ENCODE peak calls at places on chromosomes 13 and 19, in five cellular contexts. One of them, this sample, is unnamed.

GRCh38 chr13:74768521-74769090 is 634.4 kb upstream of the KLF12 start:
- DNase-seq in right atrium auricular region: no peak
- DNase-seq in PC-3: no peak
- DNase-seq in aorta: no peak
- DNase-seq in thoracic aorta: no peak
- DNase-seq in this sample: no peak

GRCh38 chr13:111929036-111929616 is 137.8 kb upstream of the SOX1 start:
- DNase-seq in right atrium auricular region: no peak
- DNase-seq in PC-3: no peak
- DNase-seq in aorta: no peak
- DNase-seq in thoracic aorta: no peak
- DNase-seq in this sample: peak

GRCh38 chr13:101751488-101751887 is 299.0 kb downstream of the ITGBL1 start:
- DNase-seq in right atrium auricular region: no peak
- DNase-seq in PC-3: peak
- DNase-seq in aorta: no peak
- DNase-seq in thoracic aorta: no peak
- DNase-seq in this sample: no peak

GRCh38 chr13:105196052-105196451 is 1339.4 kb downstream of the EFNB2 start:
- DNase-seq in right atrium auricular region: no peak
- DNase-seq in PC-3: peak
- DNase-seq in aorta: no peak
- DNase-seq in thoracic aorta: no peak
- DNase-seq in this sample: no peak

GRCh38 chr19:33373701-33374405 is at the start of gene CEBPG:
- DNase-seq in right atrium auricular region: no peak
- DNase-seq in PC-3: peak
- DNase-seq in aorta: peak
- DNase-seq in thoracic aorta: no peak
- DNase-seq in this sample: peak

GRCh38 chr13:50257646-50258045 is 242.4 kb downstream of the KCNRG start:
- DNase-seq in right atrium auricular region: no peak
- DNase-seq in PC-3: no peak
- DNase-seq in aorta: no peak
- DNase-seq in thoracic aorta: no peak
- DNase-seq in this sample: no peak

GRCh38 chr13:111911141-111911720 is 155.7 kb upstream of the SOX1 start:
- DNase-seq in right atrium auricular region: peak
- DNase-seq in PC-3: no peak
- DNase-seq in aorta: no peak
- DNase-seq in thoracic aorta: no peak
- DNase-seq in this sample: peak

GRCh38 chr19:39811064-39811463 is 22.9 kb downstream of the DYRK1B start:
- DNase-seq in right atrium auricular region: no peak
- DNase-seq in PC-3: no peak
- DNase-seq in aorta: no peak
- DNase-seq in thoracic aorta: no peak
- DNase-seq in this sample: no peak

GRCh38 chr19:40685563-40685962 is 4.9 kb downstream of the NUMBL start:
- DNase-seq in right atrium auricular region: no peak
- DNase-seq in PC-3: no peak
- DNase-seq in aorta: no peak
- DNase-seq in thoracic aorta: no peak
- DNase-seq in this sample: no peak

GRCh38 chr13:57633950-57634828 is 2.6 kb downstream of the PCDH17 start:
- DNase-seq in right atrium auricular region: no peak
- DNase-seq in PC-3: no peak
- DNase-seq in aorta: peak
- DNase-seq in thoracic aorta: no peak
- DNase-seq in this sample: no peak

GRCh38 chr13:21395953-21396352 is 63.1 kb downstream of the ZDHHC20 start:
- DNase-seq in right atrium auricular region: no peak
- DNase-seq in PC-3: no peak
- DNase-seq in aorta: no peak
- DNase-seq in thoracic aorta: no peak
- DNase-seq in this sample: no peak

GRCh38 chr19:29934257-29934656 is 7.8 kb upstream of the URI1 start:
- DNase-seq in right atrium auricular region: no peak
- DNase-seq in PC-3: no peak
- DNase-seq in aorta: no peak
- DNase-seq in thoracic aorta: no peak
- DNase-seq in this sample: no peak

GRCh38 chr19:48696353-48697010 is 711 bp downstream of the FUT2 start:
- DNase-seq in right atrium auricular region: no peak
- DNase-seq in PC-3: no peak
- DNase-seq in aorta: no peak
- DNase-seq in thoracic aorta: no peak
- DNase-seq in this sample: no peak

GRCh38 chr13:106063591-106064308 is 471.7 kb downstream of the EFNB2 start:
- DNase-seq in right atrium auricular region: no peak
- DNase-seq in PC-3: peak
- DNase-seq in aorta: no peak
- DNase-seq in thoracic aorta: no peak
- DNase-seq in this sample: no peak

GRCh38 chr19:51292971-51293370 is 18.5 kb upstream of the IGLON5 start:
- DNase-seq in right atrium auricular region: no peak
- DNase-seq in PC-3: no peak
- DNase-seq in aorta: no peak
- DNase-seq in thoracic aorta: no peak
- DNase-seq in this sample: no peak

GRCh38 chr19:5692785-5693194 is 2.7 kb downstream of the RPL36 start:
- DNase-seq in right atrium auricular region: no peak
- DNase-seq in PC-3: no peak
- DNase-seq in aorta: no peak
- DNase-seq in thoracic aorta: no peak
- DNase-seq in this sample: no peak

GRCh38 chr19:35903550-35904179 is 1.3 kb downstream of the HCST start:
- DNase-seq in right atrium auricular region: peak
- DNase-seq in PC-3: peak
- DNase-seq in aorta: peak
- DNase-seq in thoracic aorta: no peak
- DNase-seq in this sample: no peak
- H3K27ac ChIP-seq in right atrium auricular region: peak
- H3K27ac ChIP-seq in PC-3: no peak
- H3K27ac ChIP-seq in aorta: no peak
- H3K27ac ChIP-seq in thoracic aorta: no peak
- H3K27ac ChIP-seq in this sample: peak

GRCh38 chr19:13038306-13039210 is 43.3 kb downstream of the NFIX start:
- DNase-seq in right atrium auricular region: no peak
- DNase-seq in PC-3: no peak
- DNase-seq in aorta: no peak
- DNase-seq in thoracic aorta: no peak
- DNase-seq in this sample: no peak

GRCh38 chr19:13035820-13036365 is 40.6 kb downstream of the NFIX start:
- DNase-seq in right atrium auricular region: no peak
- DNase-seq in PC-3: no peak
- DNase-seq in aorta: no peak
- DNase-seq in thoracic aorta: no peak
- DNase-seq in this sample: no peak

GRCh38 chr19:13037718-13038117 is 42.4 kb downstream of the NFIX start:
- DNase-seq in right atrium auricular region: no peak
- DNase-seq in PC-3: no peak
- DNase-seq in aorta: no peak
- DNase-seq in thoracic aorta: no peak
- DNase-seq in this sample: no peak

GRCh38 chr19:13036366-13036976 is 41.2 kb downstream of the NFIX start:
- DNase-seq in right atrium auricular region: peak
- DNase-seq in PC-3: peak
- DNase-seq in aorta: peak
- DNase-seq in thoracic aorta: no peak
- DNase-seq in this sample: no peak

DNA sequence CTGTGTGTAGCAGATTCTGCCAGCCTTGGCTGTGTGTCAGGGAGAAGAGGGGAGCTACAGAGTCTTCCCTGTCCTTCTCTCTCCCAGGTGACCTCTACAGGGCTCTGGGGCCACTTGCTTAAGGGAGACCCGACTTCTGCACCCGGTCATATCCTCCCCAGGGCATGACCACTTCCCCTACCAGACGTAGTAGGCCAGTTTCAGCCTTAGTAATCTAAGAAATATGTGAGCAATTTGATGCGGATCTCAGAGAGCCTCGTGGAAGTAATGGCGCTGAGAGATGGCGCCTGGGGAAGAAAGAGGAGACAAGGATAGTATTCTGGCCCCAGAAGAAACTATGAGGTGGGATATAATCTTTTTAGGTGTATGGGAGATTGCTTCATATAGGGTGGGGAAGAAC is 41.9 kb downstream of the NFIX start:
- DNase-seq in right atrium auricular region: no peak
- DNase-seq in PC-3: peak
- DNase-seq in aorta: peak
- DNase-seq in thoracic aorta: no peak
- DNase-seq in this sample: no peak
- H3K4me3 ChIP-seq in right atrium auricular region: no peak
- H3K4me3 ChIP-seq in PC-3: peak
- H3K4me3 ChIP-seq in aorta: no peak
- H3K4me3 ChIP-seq in thoracic aorta: no peak
- H3K4me3 ChIP-seq in this sample: peak

GRCh38 chr13:98223741-98224140 is 46.7 kb upstream of the RNF113B start:
- DNase-seq in right atrium auricular region: no peak
- DNase-seq in PC-3: no peak
- DNase-seq in aorta: no peak
- DNase-seq in thoracic aorta: no peak
- DNase-seq in this sample: no peak
- H3K27ac ChIP-seq in right atrium auricular region: no peak
- H3K27ac ChIP-seq in PC-3: no peak
- H3K27ac ChIP-seq in aorta: no peak
- H3K27ac ChIP-seq in thoracic aorta: no peak
- H3K27ac ChIP-seq in this sample: no peak

DNA sequence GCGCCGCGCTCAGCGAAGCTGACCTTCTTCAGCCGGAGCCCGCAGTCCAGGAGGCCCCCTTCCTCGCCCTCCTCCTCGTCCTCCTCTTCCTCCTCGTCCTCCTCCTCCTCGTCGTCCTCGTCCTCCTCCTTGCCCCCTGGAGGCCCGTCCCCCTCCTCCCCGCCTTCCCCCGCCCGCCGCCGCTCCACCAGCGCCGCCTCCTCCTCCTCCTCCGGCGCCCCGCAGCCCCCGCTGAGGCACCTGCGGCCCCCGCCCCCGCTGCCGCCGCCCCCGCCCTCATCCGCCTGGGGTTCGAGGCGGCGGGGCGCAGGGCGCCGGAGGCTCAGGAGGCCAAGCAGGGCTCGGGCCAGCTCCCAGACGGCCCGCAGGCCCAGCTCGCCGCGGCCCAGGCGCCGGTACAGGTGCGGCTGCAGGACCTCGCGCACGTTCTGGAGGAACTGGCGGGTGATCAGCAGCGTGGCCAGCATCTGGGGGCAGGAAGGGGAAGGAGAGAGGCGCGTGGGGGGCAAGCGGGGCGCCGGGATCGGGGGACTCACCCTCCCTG is 6.1 kb downstream of the ANO8 start:
- DNase-seq in right atrium auricular region: no peak
- DNase-seq in PC-3: no peak
- DNase-seq in aorta: no peak
- DNase-seq in thoracic aorta: no peak
- DNase-seq in this sample: no peak
- H3K4me3 ChIP-seq in right atrium auricular region: peak
- H3K4me3 ChIP-seq in PC-3: no peak
- H3K4me3 ChIP-seq in aorta: no peak
- H3K4me3 ChIP-seq in thoracic aorta: peak
- H3K4me3 ChIP-seq in this sample: peak

GRCh38 chr13:113151745-113152707 is 6.4 kb upstream of the PROZ start:
- DNase-seq in right atrium auricular region: peak
- DNase-seq in PC-3: peak
- DNase-seq in aorta: no peak
- DNase-seq in thoracic aorta: no peak
- DNase-seq in this sample: peak
- H3K27ac ChIP-seq in right atrium auricular region: peak
- H3K27ac ChIP-seq in PC-3: no peak
- H3K27ac ChIP-seq in aorta: no peak
- H3K27ac ChIP-seq in thoracic aorta: no peak
- H3K27ac ChIP-seq in this sample: no peak

GRCh38 chr13:109856350-109856749 is 70.0 kb upstream of the IRS2 start:
- DNase-seq in right atrium auricular region: no peak
- DNase-seq in PC-3: no peak
- DNase-seq in aorta: no peak
- DNase-seq in thoracic aorta: no peak
- DNase-seq in this sample: no peak
- H3K4me3 ChIP-seq in right atrium auricular region: no peak
- H3K4me3 ChIP-seq in PC-3: no peak
- H3K4me3 ChIP-seq in aorta: no peak
- H3K4me3 ChIP-seq in thoracic aorta: no peak
- H3K4me3 ChIP-seq in this sample: no peak

GRCh38 chr13:95032114-95032513 is 269.1 kb downstream of the ABCC4 start:
- DNase-seq in right atrium auricular region: no peak
- DNase-seq in PC-3: no peak
- DNase-seq in aorta: no peak
- DNase-seq in thoracic aorta: no peak
- DNase-seq in this sample: no peak

GRCh38 chr13:95035311-95036109 is 265.7 kb downstream of the ABCC4 start:
- DNase-seq in right atrium auricular region: no peak
- DNase-seq in PC-3: no peak
- DNase-seq in aorta: no peak
- DNase-seq in thoracic aorta: no peak
- DNase-seq in this sample: no peak

GRCh38 chr13:95033890-95034289 is 267.4 kb downstream of the ABCC4 start:
- DNase-seq in right atrium auricular region: no peak
- DNase-seq in PC-3: no peak
- DNase-seq in aorta: no peak
- DNase-seq in thoracic aorta: no peak
- DNase-seq in this sample: no peak

GRCh38 chr13:95027638-95028037 is 273.6 kb downstream of the ABCC4 start:
- DNase-seq in right atrium auricular region: no peak
- DNase-seq in PC-3: no peak
- DNase-seq in aorta: no peak
- DNase-seq in thoracic aorta: no peak
- DNase-seq in this sample: no peak

GRCh38 chr13:95030948-95031347 is 270.3 kb downstream of the ABCC4 start:
- DNase-seq in right atrium auricular region: no peak
- DNase-seq in PC-3: no peak
- DNase-seq in aorta: no peak
- DNase-seq in thoracic aorta: no peak
- DNase-seq in this sample: no peak
- H3K27ac ChIP-seq in right atrium auricular region: no peak
- H3K27ac ChIP-seq in PC-3: no peak
- H3K27ac ChIP-seq in aorta: no peak
- H3K27ac ChIP-seq in thoracic aorta: no peak
- H3K27ac ChIP-seq in this sample: no peak

DNA sequence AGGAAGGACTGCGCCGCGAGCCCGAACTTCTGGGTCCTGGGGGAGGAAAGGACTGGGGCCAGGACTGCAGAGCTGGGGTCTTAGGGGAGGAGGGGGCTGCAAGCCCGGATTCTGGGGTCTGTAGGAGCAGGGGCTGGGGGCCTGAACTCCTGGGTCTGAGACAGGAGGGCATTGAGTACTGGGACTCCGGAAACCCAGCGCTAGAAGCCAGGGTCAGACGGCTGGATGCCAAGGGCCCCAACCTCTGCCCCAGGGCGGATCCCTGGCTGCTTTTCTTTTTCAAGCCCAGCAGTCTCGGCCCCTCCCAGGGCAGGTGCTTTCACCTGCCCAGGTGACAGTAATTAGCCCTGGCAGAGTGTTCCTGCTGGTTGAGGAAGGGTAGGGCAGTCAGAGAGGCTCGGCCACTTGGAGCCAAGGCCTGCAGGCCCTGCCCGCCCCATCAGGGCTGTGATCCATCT is 2.3 kb downstream of the MYH14 start:
- DNase-seq in right atrium auricular region: no peak
- DNase-seq in PC-3: no peak
- DNase-seq in aorta: no peak
- DNase-seq in thoracic aorta: no peak
- DNase-seq in this sample: no peak
- H3K4me3 ChIP-seq in right atrium auricular region: peak
- H3K4me3 ChIP-seq in PC-3: peak
- H3K4me3 ChIP-seq in aorta: no peak
- H3K4me3 ChIP-seq in thoracic aorta: no peak
- H3K4me3 ChIP-seq in this sample: peak

This sample was measured in coronary artery.